ENCODE peak calls at places on chromosome X, in eight cellular contexts. R is psoas muscle, Y is esophagus muscularis mucosa, A is brain microvascular endothelial cell, X is neural crest cell, W is GM13977, F is right atrium auricular region, U is dorsolateral prefrontal cortex. S is an unnamed sample.

GRCh38 chrX:133307637-133308485 is 89.7 kb upstream of the TFDP3 start:
- DNase-seq in U (no peak), R (no peak), Y (no peak), X (peak), W (no peak), F (no peak), A (no peak), S (no peak)

GRCh38 chrX:3244203-3244743 is 102.2 kb downstream of the MXRA5 start:
- DNase-seq in X (no peak), W (no peak), U (no peak), A (peak), R (no peak), Y (no peak), F (no peak), S (no peak)

GRCh38 chrX:98057176-98057575 is 1173.5 kb downstream of the RPA4 start:
- DNase-seq in W (no peak), X (no peak), R (no peak), U (no peak), A (no peak), Y (no peak), F (no peak), S (no peak)

GRCh38 chrX:71625471-71625870 is 7.2 kb upstream of the CXCR3 start:
- DNase-seq in Y (no peak), W (no peak), F (no peak), X (no peak), A (no peak), U (no peak), R (no peak), S (no peak)

GRCh38 chrX:149531599-149531998 is 9.2 kb upstream of the EOLA1 start:
- DNase-seq in X (no peak), F (no peak), Y (no peak), A (no peak), R (no peak), U (no peak), W (no peak), S (peak)

GRCh38 chrX:153381684-153382532 is 19.2 kb downstream of the PNMA6E start:
- DNase-seq in Y (no peak), U (no peak), A (peak), R (no peak), X (no peak), W (no peak), F (no peak), S (no peak)

GRCh38 chrX:48468693-48469691 is 1.1 kb downstream of the SLC38A5 start:
- DNase-seq in X (no peak), W (no peak), R (no peak), A (no peak), U (no peak), F (no peak), Y (no peak), S (peak)

GRCh38 chrX:37454537-37455285 is 105.5 kb downstream of the PRRG1 start:
- DNase-seq in W (no peak), A (peak), U (no peak), F (no peak), Y (no peak), X (no peak), R (no peak), S (no peak)

GRCh38 chrX:152177497-152178269 is 39.3 kb upstream of the MAGEA10 start:
- DNase-seq in F (no peak), U (no peak), Y (no peak), W (no peak), X (no peak), R (no peak), A (no peak), S (no peak)

GRCh38 chrX:40871385-40872082 is 136.2 kb upstream of the MED14 start:
- DNase-seq in Y (no peak), W (peak), R (no peak), F (no peak), U (no peak), X (no peak), A (no peak), S (peak)

GRCh38 chrX:82589410-82589809 is 918.7 kb upstream of the POU3F4 start:
- DNase-seq in X (no peak), W (no peak), A (peak), Y (no peak), U (no peak), R (no peak), F (no peak), S (no peak)

GRCh38 chrX:36266155-36266554 is 346.6 kb downstream of the CFAP47 start:
- DNase-seq in F (no peak), R (no peak), U (no peak), A (no peak), Y (no peak), W (no peak), X (no peak), S (no peak)

GRCh38 chrX:49155243-49155899 is 7.2 kb upstream of the MAGIX start:
- DNase-seq in X (peak), A (peak), F (no peak), U (no peak), Y (no peak), R (no peak), W (peak), S (peak)

GRCh38 chrX:53317365-53318069 is 36.1 kb upstream of the IQSEC2 start:
- DNase-seq in W (peak), R (peak), U (peak), F (peak), X (peak), Y (no peak), A (peak), S (peak)

GRCh38 chrX:20414781-20415445 is 148.2 kb upstream of the RPS6KA3 start:
- DNase-seq in R (no peak), A (no peak), W (no peak), U (no peak), X (no peak), Y (no peak), F (no peak), S (no peak)

GRCh38 chrX:13598877-13599276 is 29.5 kb downstream of the EGFL6 start:
- DNase-seq in U (no peak), X (no peak), Y (no peak), F (no peak), W (no peak), A (no peak), R (no peak), S (no peak)
- TF ChIP-seq CTCF in U (no peak), X (peak), Y (no peak), F (no peak), W (peak), A (peak), R (no peak), S (no peak)

GRCh38 chrX:120250522-120251271 is at the start of gene ZBTB33:
- DNase-seq in Y (peak), R (peak), W (peak), X (peak), F (peak), U (peak), A (peak), S (peak)
- TF ChIP-seq CTCF in Y (peak), R (peak), W (peak), X (peak), F (peak), U (peak), A (peak), S (peak)

DNA sequence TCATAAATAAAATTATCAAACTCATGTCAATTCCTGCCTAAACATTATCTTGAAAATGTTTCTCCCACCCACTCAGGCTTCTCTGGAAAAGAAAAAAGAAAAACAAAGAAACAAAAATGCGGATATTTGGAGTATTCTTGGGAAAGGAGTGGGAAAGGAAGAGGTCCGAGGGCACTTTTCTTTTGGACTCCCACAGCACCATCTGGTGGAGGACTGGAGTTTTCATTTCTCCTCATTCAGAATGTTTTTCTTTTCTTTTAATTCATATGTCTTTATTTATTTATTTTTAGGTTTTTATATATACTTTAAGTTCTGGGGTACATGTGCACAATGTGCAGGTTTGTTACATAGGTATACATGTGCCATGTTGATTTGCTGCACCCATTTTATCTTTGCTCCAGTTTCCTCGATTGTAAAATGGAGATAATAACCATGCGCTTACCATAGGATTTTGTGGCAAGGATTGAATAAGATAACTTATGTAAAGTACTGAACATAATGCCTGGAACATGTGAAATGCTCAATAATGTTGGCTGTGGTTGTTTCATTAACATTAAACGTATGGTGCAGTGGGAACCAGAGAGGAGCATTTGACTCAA is 8.0 kb upstream of the KCNE5 start:
- DNase-seq in F (no peak), U (no peak), R (no peak), W (no peak), Y (no peak), X (peak), A (no peak), S (peak)
- TF ChIP-seq CTCF in F (no peak), U (peak), R (peak), W (peak), Y (no peak), X (peak), A (peak), S (no peak)

DNA sequence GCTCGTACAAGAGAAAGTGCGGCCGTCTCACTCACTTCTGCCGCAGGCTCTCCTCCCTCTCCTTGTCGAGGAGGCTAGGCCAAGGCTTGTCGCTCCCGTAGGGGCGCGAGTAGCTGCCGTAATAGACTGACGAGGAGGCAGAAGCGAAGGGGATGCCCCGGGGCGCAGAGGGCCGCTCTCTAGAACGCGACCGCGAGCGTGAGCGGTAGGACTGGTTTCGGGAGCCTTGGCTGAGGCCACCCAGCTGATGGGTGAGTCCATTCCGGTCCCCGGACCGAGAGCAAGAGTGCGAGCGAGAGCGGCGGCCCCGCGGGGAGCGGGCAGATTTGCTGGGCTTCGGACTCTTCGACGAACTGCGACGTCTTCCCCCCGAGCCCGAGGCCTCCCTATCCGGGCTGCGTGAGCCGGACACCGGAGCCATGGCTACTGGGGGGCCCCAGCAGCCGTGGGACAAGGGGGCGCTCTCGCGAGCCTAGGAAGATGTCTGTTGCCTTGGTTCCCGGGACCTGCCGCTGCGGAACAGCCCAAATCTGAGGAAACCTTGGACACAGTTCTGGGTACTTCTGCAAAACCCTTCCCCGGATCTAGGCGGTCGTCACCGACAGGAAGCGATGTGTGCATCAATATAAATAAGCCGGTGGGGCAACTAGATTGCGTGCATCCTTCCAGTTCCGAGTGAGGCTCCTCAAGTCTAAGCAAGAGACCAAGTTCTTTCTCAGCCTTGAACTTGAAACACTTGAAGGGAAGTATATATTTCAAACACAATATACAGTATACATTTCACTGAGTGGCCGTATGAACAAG is at the start of gene NKAP:
- DNase-seq in X (peak), U (peak), F (peak), R (peak), Y (peak), A (peak), W (peak), S (peak)
- TF ChIP-seq CTCF in X (no peak), U (peak), F (no peak), R (no peak), Y (peak), A (no peak), W (peak), S (no peak)

GRCh38 chrX:70421618-70422017 is 1.5 kb upstream of the GDPD2 start:
- DNase-seq in U (no peak), F (no peak), X (no peak), R (no peak), Y (no peak), A (no peak), W (no peak), S (no peak)

GRCh38 chrX:70423937-70424336 is 823 bp downstream of the GDPD2 start:
- DNase-seq in Y (no peak), A (no peak), X (no peak), F (no peak), U (no peak), W (no peak), R (no peak), S (no peak)

GRCh38 chrX:70424801-70425200 is 1.7 kb downstream of the GDPD2 start:
- DNase-seq in A (no peak), U (no peak), W (no peak), R (no peak), X (no peak), F (no peak), Y (no peak), S (no peak)

GRCh38 chrX:70426286-70427278 is 3.5 kb downstream of the GDPD2 start:
- DNase-seq in U (no peak), R (no peak), W (no peak), A (no peak), Y (no peak), X (no peak), F (no peak), S (no peak)

DNA sequence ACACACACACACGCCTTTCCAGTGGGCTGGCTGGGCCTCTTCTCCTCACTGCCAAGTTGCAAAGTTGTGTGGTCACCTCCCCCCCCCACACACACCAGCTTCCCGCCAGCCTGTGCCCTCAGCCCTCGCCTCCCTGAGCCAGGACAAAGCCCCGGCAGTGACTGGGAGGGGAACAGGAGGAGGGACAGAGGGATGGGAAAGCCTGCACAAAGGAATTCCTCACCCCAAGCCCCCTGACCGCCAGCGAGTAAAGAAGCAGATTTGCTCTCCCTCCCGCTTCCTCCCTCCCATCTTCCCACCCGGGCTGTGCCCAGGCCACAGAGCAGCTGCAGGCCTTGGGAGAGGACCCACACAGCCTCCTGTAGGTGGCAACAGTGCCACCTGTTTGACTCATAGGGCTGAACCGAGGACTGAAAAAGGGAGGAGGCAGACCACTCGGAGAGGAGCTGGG is at the start of gene GDPD2:
- DNase-seq in R (no peak), Y (no peak), W (no peak), F (no peak), U (no peak), X (peak), A (no peak), S (no peak)
- TF ChIP-seq CTCF in R (peak), Y (no peak), W (no peak), F (no peak), U (no peak), X (peak), A (peak), S (no peak)

GRCh38 chrX:14932136-14932535 is 58.9 kb downstream of the MOSPD2 start:
- DNase-seq in A (no peak), F (no peak), U (no peak), X (no peak), W (no peak), R (no peak), Y (no peak), S (no peak)
- TF ChIP-seq CTCF in A (no peak), F (no peak), U (no peak), X (no peak), W (no peak), R (no peak), Y (no peak), S (no peak)

DNA sequence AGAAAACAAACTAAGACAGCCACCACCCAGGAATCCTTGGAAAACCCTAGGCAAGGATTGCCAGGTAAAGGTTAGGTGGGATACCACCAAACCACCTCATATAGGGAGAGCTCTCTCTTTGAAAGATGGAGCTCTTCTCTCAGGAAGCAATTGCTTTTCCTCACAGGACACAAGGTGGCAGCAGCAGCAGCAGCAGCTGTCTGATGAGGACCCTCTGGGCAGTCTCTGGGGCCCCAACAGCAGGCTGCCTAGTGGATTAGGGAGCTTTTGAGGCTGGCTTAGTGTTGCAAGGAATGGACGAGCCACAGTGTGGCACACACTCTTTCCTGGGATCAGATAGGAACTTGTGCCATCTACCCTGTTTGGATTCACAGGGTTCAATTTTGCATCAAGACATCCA is 41.4 kb upstream of the CHRDL1 start:
- DNase-seq in R (no peak), X (no peak), Y (no peak), W (no peak), F (no peak), U (no peak), A (no peak), S (no peak)
- TF ChIP-seq CTCF in R (no peak), X (peak), Y (no peak), W (peak), F (no peak), U (no peak), A (peak), S (no peak)

DNA sequence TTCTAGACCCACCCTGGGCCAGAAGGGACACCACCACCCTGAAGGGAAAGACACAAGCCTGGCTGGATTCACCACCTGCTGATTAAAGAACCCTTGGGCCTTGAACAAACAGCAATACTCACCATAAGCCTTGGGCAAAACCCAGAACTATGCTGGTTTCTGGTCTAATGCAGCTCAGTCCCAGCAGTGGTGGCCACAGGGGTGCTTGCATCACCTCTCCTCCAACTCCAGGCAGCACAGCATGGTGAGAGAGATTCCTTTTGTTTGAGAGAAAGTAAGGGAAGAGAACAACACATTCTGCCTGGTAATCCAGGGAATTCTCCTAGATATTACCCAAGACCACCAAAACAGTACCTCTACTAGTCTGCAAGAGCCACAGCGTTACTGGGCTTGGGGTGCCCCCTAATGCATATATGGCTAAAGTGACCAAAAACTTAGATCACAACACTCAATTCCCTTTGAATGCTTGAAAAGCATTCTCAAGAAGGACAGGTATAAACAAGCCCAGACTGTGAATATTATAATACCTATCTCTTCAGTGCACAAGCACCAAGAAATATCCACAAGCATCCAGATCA is 25.7 kb downstream of the RNF128 start:
- DNase-seq in R (no peak), A (peak), F (no peak), X (no peak), W (no peak), Y (no peak), U (no peak), S (no peak)
- TF ChIP-seq CTCF in R (peak), A (peak), F (no peak), X (peak), W (no peak), Y (no peak), U (no peak), S (no peak)

GRCh38 chrX:24988314-24988713 is 27.5 kb downstream of the ARX start:
- DNase-seq in U (no peak), Y (no peak), X (no peak), A (no peak), F (no peak), R (no peak), W (no peak), S (no peak)

GRCh38 chrX:24993887-24994286 is 21.9 kb downstream of the ARX start:
- DNase-seq in U (no peak), X (no peak), Y (no peak), W (no peak), A (no peak), F (no peak), R (no peak), S (no peak)

GRCh38 chrX:24985120-24985519 is 30.6 kb downstream of the ARX start:
- DNase-seq in F (no peak), X (no peak), U (no peak), Y (no peak), A (no peak), R (no peak), W (no peak), S (no peak)

GRCh38 chrX:24987731-24988130 is 28.0 kb downstream of the ARX start:
- DNase-seq in W (no peak), A (no peak), Y (no peak), R (no peak), F (no peak), X (no peak), U (no peak), S (no peak)

DNA sequence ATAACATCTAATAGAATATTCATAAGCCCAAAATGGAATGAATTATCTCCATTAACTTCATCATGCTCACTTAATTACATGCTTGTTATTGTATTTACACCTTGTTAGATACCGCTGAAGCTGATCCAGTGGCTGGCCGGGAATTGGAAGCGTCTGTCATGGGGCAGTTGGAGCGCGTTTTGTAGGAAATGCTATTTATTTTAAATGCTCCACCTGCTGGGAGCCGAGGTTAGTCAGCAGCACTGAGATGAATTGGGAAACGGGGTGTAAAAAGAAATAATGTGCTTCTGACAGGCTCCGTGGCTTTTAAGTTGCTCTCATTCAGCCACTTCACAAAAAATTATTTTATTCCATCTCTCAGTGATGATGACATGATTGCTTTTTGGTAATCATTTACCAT is 25.2 kb downstream of the ARX start:
- DNase-seq in A (no peak), Y (no peak), R (no peak), F (no peak), W (no peak), U (no peak), X (no peak), S (no peak)
- TF ChIP-seq CTCF in A (peak), Y (no peak), R (no peak), F (no peak), W (no peak), U (no peak), X (peak), S (no peak)

DNA sequence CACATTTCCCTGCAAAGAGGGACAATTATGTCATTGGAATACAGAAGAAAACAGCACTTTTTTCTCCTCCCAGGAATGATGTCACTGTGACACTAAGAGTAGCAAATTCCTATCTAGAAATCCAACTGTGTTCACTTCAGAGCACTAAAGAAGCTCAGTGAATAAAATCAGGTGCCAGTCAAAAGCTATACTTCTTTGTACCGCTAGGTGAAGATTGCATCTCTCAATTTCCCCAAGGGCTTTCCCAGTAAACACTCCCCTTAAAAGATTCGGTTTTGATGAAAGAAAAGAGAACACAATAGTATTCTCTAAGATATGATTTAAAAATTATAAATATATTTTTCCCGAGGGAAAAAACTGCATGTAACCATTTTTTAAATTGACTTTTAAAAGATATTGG is 104.7 kb upstream of the MID1 start:
- DNase-seq in F (no peak), Y (no peak), X (no peak), R (no peak), U (no peak), W (peak), A (no peak), S (peak)
- TF ChIP-seq CTCF in F (no peak), Y (no peak), X (peak), R (peak), U (no peak), W (peak), A (peak), S (no peak)